ENCODE peak calls at places on chromosome 22, in eight cellular contexts. D is KBM-7; F is NCI-H1694; S is foreskin keratinocyte; G is dorsolateral prefrontal cortex; T is AG04450; Q is bronchial epithelial cell; P is activated CD4-positive, alpha-beta T cell treated with anti-CD3 and anti-CD28 coated beads for 24 hours. J is an unnamed sample.

GRCh38 chr22:42194953-42195352 is 64.3 kb upstream of the CYP2D6 start:
- DNase-seq in D (no peak), F (no peak), S (no peak), G (no peak), T (no peak), Q (peak), P (no peak), J (no peak)

GRCh38 chr22:17138451-17139042 is 17.4 kb upstream of the TMEM121B start:
- DNase-seq in D (no peak), F (no peak), S (no peak), G (no peak), T (no peak), Q (no peak), P (no peak), J (no peak)

GRCh38 chr22:18023509-18024275 is 669 bp downstream of the MICAL3 start:
- DNase-seq in D (peak), F (peak), S (peak), G (peak), T (peak), Q (peak), P (no peak), J (peak)

GRCh38 chr22:22789922-22790845 is 97.4 kb upstream of the IGLL5 start:
- DNase-seq in D (no peak), F (no peak), S (no peak), G (no peak), T (no peak), Q (no peak), P (no peak), J (no peak)

GRCh38 chr22:17234144-17234623 is 14.9 kb upstream of the ADA2 start:
- DNase-seq in D (no peak), F (no peak), S (no peak), G (no peak), T (no peak), Q (no peak), P (no peak), J (no peak)

GRCh38 chr22:30266445-30267381 is at the start of gene OSM:
- DNase-seq in D (peak), F (no peak), S (no peak), G (no peak), T (no peak), Q (no peak), P (peak), J (no peak)

GRCh38 chr22:22745225-22746060 is 101.0 kb downstream of the GGTLC2 start:
- DNase-seq in D (peak), F (peak), S (no peak), G (no peak), T (no peak), Q (peak), P (peak), J (peak)

GRCh38 chr22:41261541-41262249 is 21.0 kb upstream of the CHADL start:
- DNase-seq in D (no peak), F (no peak), S (no peak), G (no peak), T (no peak), Q (no peak), P (no peak), J (no peak)

GRCh38 chr22:37154925-37155712 is 5.4 kb upstream of the IL2RB start:
- DNase-seq in D (no peak), F (no peak), S (no peak), G (no peak), T (no peak), Q (peak), P (no peak), J (peak)

GRCh38 chr22:21657361-21658118 is 8.3 kb upstream of the PPIL2 start:
- DNase-seq in D (peak), F (peak), S (no peak), G (no peak), T (no peak), Q (no peak), P (peak), J (peak)

GRCh38 chr22:26395926-26396325 is 33.1 kb upstream of the ASPHD2 start:
- DNase-seq in D (no peak), F (no peak), S (no peak), G (no peak), T (no peak), Q (no peak), P (no peak), J (no peak)

GRCh38 chr22:39237276-39238123 is 7.3 kb downstream of the PDGFB start:
- DNase-seq in D (no peak), F (no peak), S (no peak), G (no peak), T (no peak), Q (no peak), P (no peak), J (no peak)

GRCh38 chr22:27988704-27989103 is 69.6 kb upstream of the PITPNB start:
- DNase-seq in D (no peak), F (no peak), S (no peak), G (no peak), T (no peak), Q (no peak), P (no peak), J (no peak)

GRCh38 chr22:31083377-31083768 is 2.3 kb downstream of the SMTN start:
- DNase-seq in D (no peak), F (no peak), S (no peak), G (no peak), T (no peak), Q (no peak), P (no peak), J (no peak)

GRCh38 chr22:44584256-44584902 is 86.3 kb upstream of the RTL6 start:
- DNase-seq in D (no peak), F (no peak), S (no peak), G (no peak), T (no peak), Q (no peak), P (no peak), J (no peak)

GRCh38 chr22:37443977-37444376 is 16.7 kb upstream of the ELFN2 start:
- DNase-seq in D (no peak), F (no peak), S (no peak), G (no peak), T (no peak), Q (peak), P (no peak), J (no peak)

GRCh38 chr22:47782461-47783075 is 1020.1 kb downstream of the TBC1D22A start:
- DNase-seq in D (no peak), F (no peak), S (no peak), G (no peak), T (no peak), Q (no peak), P (no peak), J (no peak)

GRCh38 chr22:45620707-45621106 is 50.9 kb upstream of the ATXN10 start:
- DNase-seq in D (no peak), F (no peak), S (no peak), G (no peak), T (no peak), Q (no peak), P (no peak), J (no peak)

GRCh38 chr22:44097263-44098020 is 73.3 kb downstream of the PARVB start:
- DNase-seq in D (no peak), F (no peak), S (no peak), G (no peak), T (no peak), Q (no peak), P (no peak), J (no peak)

GRCh38 chr22:28977050-28977449 is 84.6 kb downstream of the C22orf31 start:
- DNase-seq in D (no peak), F (no peak), S (no peak), G (no peak), T (no peak), Q (no peak), P (no peak), J (no peak)

GRCh38 chr22:43228330-43228729 is 41.4 kb upstream of the TTLL12 start:
- DNase-seq in D (peak), F (peak), S (no peak), G (no peak), T (no peak), Q (no peak), P (no peak), J (peak)

GRCh38 chr22:26529345-26529744 is 17.1 kb upstream of the TFIP11 start:
- DNase-seq in D (no peak), F (no peak), S (no peak), G (no peak), T (no peak), Q (peak), P (no peak), J (no peak)

GRCh38 chr22:49204599-49205214 is 623.0 kb downstream of the BRD1 start:
- DNase-seq in D (no peak), F (no peak), S (no peak), G (no peak), T (no peak), Q (no peak), P (no peak), J (no peak)

GRCh38 chr22:42151924-42152635 is 21.5 kb upstream of the CYP2D6 start:
- DNase-seq in D (no peak), F (no peak), S (no peak), G (no peak), T (no peak), Q (no peak), P (no peak), J (no peak)

GRCh38 chr22:22558972-22559603 is at the start of gene PRAME:
- DNase-seq in D (peak), F (peak), S (no peak), G (peak), T (no peak), Q (no peak), P (peak), J (peak)

GRCh38 chr22:50329236-50329635 is 2.4 kb upstream of the DENND6B start:
- DNase-seq in D (no peak), F (no peak), S (peak), G (no peak), T (no peak), Q (peak), P (no peak), J (no peak)